ENCODE peak calls at places on chromosomes 5 and 9, in six cellular contexts. B is GM12891, L is H1, Z is HepG2, V is GM12878, N is K562. A is an unnamed sample.

GRCh38 chr9:71001780-71002386 is 119.5 kb downstream of the TRPM3 start:
- DNase-seq in V (no peak), L (no peak), B (no peak), N (peak; percentile 4), Z (peak; percentile 10), A (no peak)

GRCh38 chr9:31950756-31951155 is 433.7 kb upstream of the ACO1 start:
- DNase-seq in B (no peak), N (no peak), V (no peak), Z (no peak), L (no peak), A (no peak)

GRCh38 chr9:132293145-132293721 is 61.6 kb downstream of the SETX start:
- DNase-seq in L (no peak), V (no peak), Z (no peak), N (no peak), B (no peak), A (no peak)

GRCh38 chr5:142981886-142982820 is 212.0 kb downstream of the ARHGAP26 start:
- DNase-seq in V (no peak), L (no peak), Z (peak; percentile 92), B (no peak), N (no peak), A (no peak)

GRCh38 chr9:126722922-126723806 is 81.7 kb upstream of the ZBTB43 start:
- DNase-seq in N (peak; percentile 87), Z (no peak), B (peak; percentile 62), L (peak; percentile 60), V (no peak), A (peak; percentile 51)

GRCh38 chr5:150263801-150264621 is 25.6 kb downstream of the CAMK2A start:
- DNase-seq in V (no peak), L (no peak), Z (no peak), B (no peak), N (peak; percentile 32), A (no peak)

GRCh38 chr5:1470762-1471211 is 25.5 kb upstream of the SLC6A3 start:
- DNase-seq in Z (peak; percentile 57), V (no peak), N (no peak), L (no peak), B (no peak), A (no peak)

GRCh38 chr5:107668933-107669542 is 1.7 kb downstream of the EFNA5 start:
- DNase-seq in V (no peak), N (no peak), B (no peak), L (no peak), Z (no peak), A (no peak)

GRCh38 chr5:82367930-82368329 is 89.8 kb upstream of the RPS23 start:
- DNase-seq in B (no peak), L (no peak), V (no peak), Z (no peak), N (no peak), A (no peak)

GRCh38 chr9:21923694-21924093 is 70.5 kb downstream of the CDKN2A start:
- DNase-seq in L (no peak), N (no peak), Z (no peak), V (no peak), B (no peak), A (no peak)

GRCh38 chr9:116842658-116843057 is 155.6 kb downstream of the TRIM32 start:
- DNase-seq in V (no peak), L (peak; percentile 63), Z (peak; percentile 6), B (no peak), N (peak; percentile 11), A (no peak)

GRCh38 chr5:6634327-6634713 is 1.1 kb downstream of the SRD5A1 start:
- DNase-seq in N (no peak), B (peak; percentile 25), V (no peak), L (no peak), Z (no peak), A (peak; percentile 28)

GRCh38 chr5:157266286-157267007 is 524 bp downstream of the CYFIP2 start:
- DNase-seq in N (no peak), L (peak; percentile 78), Z (no peak), V (no peak), B (peak; percentile 29), A (peak; percentile 43)

GRCh38 chr5:134226441-134227192 is 744 bp upstream of the PPP2CA start:
- DNase-seq in Z (peak; percentile 29), N (peak; percentile 47), B (peak; percentile 38), L (no peak), V (no peak), A (peak; percentile 38)

GRCh38 chr5:112210430-112211005 is 208.6 kb downstream of the EPB41L4A start:
- DNase-seq in V (no peak), L (no peak), B (no peak), N (peak; percentile 11), Z (peak; percentile 37), A (no peak)

GRCh38 chr5:18744441-18744840 is 1110.2 kb downstream of the TAF11L14 start:
- DNase-seq in N (no peak), V (no peak), Z (no peak), L (no peak), B (no peak), A (no peak)

GRCh38 chr9:116589392-116590354 is 97.4 kb upstream of the TRIM32 start:
- DNase-seq in B (peak; percentile 22), V (no peak), N (peak; percentile 76), L (peak; percentile 80), Z (peak; percentile 79), A (no peak)

GRCh38 chr5:179368016-179368805 is 22.9 kb upstream of the ADAMTS2 start:
- DNase-seq in V (no peak), L (no peak), B (no peak), N (no peak), Z (no peak), A (no peak)

GRCh38 chr9:70829591-70830265 is 291.7 kb downstream of the TRPM3 start:
- DNase-seq in V (no peak), B (no peak), L (no peak), N (no peak), Z (no peak), A (no peak)

GRCh38 chr9:127754761-127755557 is 19.9 kb upstream of the TOR2A start:
- DNase-seq in V (no peak), N (peak; percentile 32), L (peak; percentile 79), Z (no peak), B (no peak), A (no peak)

GRCh38 chr9:117963493-117963892 is 259.3 kb downstream of the TLR4 start:
- DNase-seq in V (no peak), N (no peak), B (no peak), Z (no peak), L (no peak), A (no peak)

GRCh38 chr5:132782101-132782500 is 5.1 kb upstream of the SEPTIN8 start:
- DNase-seq in N (no peak), V (no peak), Z (no peak), B (no peak), L (no peak), A (no peak)

GRCh38 chr5:108672639-108673038 is 75.1 kb upstream of the FER start:
- DNase-seq in V (no peak), B (no peak), L (no peak), N (no peak), Z (no peak), A (no peak)

GRCh38 chr5:9468070-9468388 is 77.8 kb downstream of the SEMA5A start:
- DNase-seq in N (no peak), Z (no peak), L (no peak), B (no peak), V (no peak), A (no peak)

GRCh38 chr5:176901260-176902101 is 2.3 kb upstream of the HK3 start:
- DNase-seq in N (no peak), V (peak; percentile 54), Z (no peak), L (no peak), B (no peak), A (no peak)

GRCh38 chr9:18362901-18363685 is 110.9 kb upstream of the ADAMTSL1 start:
- DNase-seq in L (no peak), B (peak; percentile 2), V (no peak), N (no peak), Z (no peak), A (no peak)

GRCh38 chr5:75656311-75657003 is 45.2 kb downstream of the ANKDD1B start:
- DNase-seq in N (no peak), V (no peak), B (no peak), Z (no peak), L (no peak), A (no peak)

GRCh38 chr5:126449751-126450271 is 26.6 kb downstream of the GRAMD2B start:
- DNase-seq in N (no peak), L (no peak), V (peak; percentile 79), B (no peak), Z (no peak), A (no peak)
- TF ChIP-seq POLR2A in N (no peak), L (no peak), V (peak; percentile 64), B (peak; percentile 69), Z (no peak), A (no peak)

DNA sequence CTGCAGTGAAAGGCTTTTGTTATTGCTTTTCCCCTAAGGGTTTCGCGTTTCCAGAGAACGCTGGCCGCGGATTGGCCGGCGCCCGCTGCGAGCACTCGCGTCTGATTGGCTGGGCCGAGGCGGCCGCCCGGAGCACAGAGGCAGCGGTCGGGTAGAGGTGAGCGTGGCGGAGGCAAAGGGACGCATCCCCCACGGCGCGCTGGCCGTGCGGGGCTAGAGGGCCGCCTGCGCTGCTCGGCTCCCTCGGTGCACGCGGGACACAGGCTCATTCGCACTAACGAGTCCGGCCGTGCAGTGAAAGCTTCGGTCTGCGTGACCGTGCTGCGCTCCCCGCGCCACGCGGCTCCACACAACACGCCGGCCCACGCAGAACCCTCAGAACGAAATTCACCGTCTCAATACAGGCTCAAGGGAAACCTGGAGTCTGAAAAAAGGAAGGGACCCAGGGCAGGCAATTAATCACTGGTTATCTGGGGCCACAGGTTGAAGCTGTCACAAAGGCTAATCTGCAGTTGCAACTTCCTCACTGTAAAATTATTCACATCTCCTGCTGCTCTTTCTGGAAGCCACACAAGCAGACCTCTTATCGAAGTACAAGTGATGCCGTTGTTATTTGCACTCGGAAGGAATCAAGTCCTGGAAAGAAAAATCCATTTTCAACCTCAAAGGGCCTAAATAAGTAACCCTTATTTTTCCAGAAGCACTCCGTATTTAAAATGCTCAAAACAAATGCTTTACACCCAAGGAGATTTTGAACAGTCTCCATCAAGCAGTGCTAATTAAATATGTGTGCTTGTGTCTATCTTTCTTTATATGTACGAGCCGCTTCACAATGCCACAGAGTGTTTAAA is 94.6 kb downstream of the ZNF608 start:
- DNase-seq in L (peak; percentile 87), V (no peak), B (peak; percentile 37), N (peak; percentile 95), Z (peak; percentile 52), A (peak; percentile 44)
- TF ChIP-seq POLR2AphosphoS5 in L (peak; percentile 54), V (peak; percentile 54), B (no peak), N (peak; percentile 98), Z (no peak), A (no peak)

GRCh38 chr5:127303404-127303803 is 12.8 kb downstream of the MEGF10 start:
- DNase-seq in N (no peak), B (no peak), L (no peak), Z (no peak), V (no peak), A (no peak)

GRCh38 chr5:127305486-127305885 is 14.9 kb downstream of the MEGF10 start:
- DNase-seq in L (no peak), N (no peak), V (no peak), Z (no peak), B (no peak), A (no peak)

GRCh38 chr5:127306036-127306435 is 15.4 kb downstream of the MEGF10 start:
- DNase-seq in B (no peak), L (no peak), Z (no peak), V (no peak), N (no peak), A (no peak)

GRCh38 chr5:127299678-127300077 is 9.1 kb downstream of the MEGF10 start:
- DNase-seq in N (no peak), V (no peak), Z (no peak), B (no peak), L (no peak), A (no peak)

GRCh38 chr5:127302509-127302908 is 11.9 kb downstream of the MEGF10 start:
- DNase-seq in N (no peak), L (no peak), V (no peak), Z (no peak), B (no peak), A (no peak)
- TF ChIP-seq TAF1 in N (no peak), L (no peak), V (no peak), Z (no peak), B (no peak), A (no peak)

GRCh38 chr9:129641751-129642585 is at the start of gene ASB6:
- DNase-seq in Z (peak; percentile 92), N (peak; percentile 98), B (peak; percentile 100), L (peak; percentile 100), V (peak; percentile 69), A (peak; percentile 100)
- TF ChIP-seq POLR2A in Z (no peak), N (peak; percentile 68), B (peak; percentile 57), L (no peak), V (peak; percentile 89), A (peak; percentile 86)